ENCODE peak calls at places on chromosomes 1 and 21, in six cellular contexts. D is kidney epithelial cell, U is colonic mucosa, I is left lung, F is dorsolateral prefrontal cortex, C is omental fat pad. Q is an unnamed sample.

GRCh38 chr1:100168051-100168450 is 10.0 kb downstream of the LRRC39 start:
- DNase-seq in D (no peak), U (no peak), I (no peak), F (no peak), C (no peak), Q (no peak)

GRCh38 chr1:109266965-109267364 is 16.0 kb downstream of the PSRC1 start:
- DNase-seq in D (no peak), U (no peak), I (peak; percentile 53), F (no peak), C (no peak), Q (no peak)

GRCh38 chr1:52414942-52415341 is 10.5 kb downstream of the PRPF38A start:
- DNase-seq in D (no peak), U (no peak), I (no peak), F (no peak), C (no peak), Q (no peak)

GRCh38 chr1:205387845-205388244 is 31.1 kb upstream of the KLHDC8A start:
- DNase-seq in D (no peak), U (no peak), I (no peak), F (no peak), C (no peak), Q (no peak)

GRCh38 chr1:110150330-110151174 is at the start of gene SLC6A17:
- DNase-seq in D (no peak), U (no peak), I (no peak), F (peak; percentile 81), C (no peak), Q (no peak)

GRCh38 chr1:98304888-98305287 is 356.6 kb upstream of the SNX7 start:
- DNase-seq in D (no peak), U (no peak), I (no peak), F (no peak), C (no peak), Q (no peak)

GRCh38 chr1:28249013-28249870 is 10.1 kb upstream of the SESN2 start:
- DNase-seq in D (peak; percentile 73), U (peak; percentile 55), I (peak; percentile 83), F (peak; percentile 16), C (no peak), Q (no peak)

GRCh38 chr21:17436626-17437111 is 76.2 kb upstream of the CXADR start:
- DNase-seq in D (no peak), U (no peak), I (no peak), F (no peak), C (no peak), Q (no peak)

GRCh38 chr1:167829868-167830267 is 84.1 kb downstream of the ADCY10 start:
- DNase-seq in D (no peak), U (no peak), I (no peak), F (no peak), C (no peak), Q (no peak)

GRCh38 chr1:46535063-46535462 is 16.4 kb downstream of the KNCN start:
- DNase-seq in D (no peak), U (peak; percentile 51), I (peak; percentile 61), F (no peak), C (no peak), Q (no peak)

GRCh38 chr21:45001134-45002095 is 61.6 kb downstream of the SLX9 start:
- DNase-seq in D (no peak), U (no peak), I (peak; percentile 72), F (peak; percentile 78), C (no peak), Q (no peak)

GRCh38 chr1:192386051-192386650 is 69.4 kb downstream of the RGS21 start:
- DNase-seq in D (no peak), U (no peak), I (no peak), F (no peak), C (no peak), Q (no peak)

GRCh38 chr21:34916446-34916845 is 132.7 kb downstream of the RUNX1 start:
- DNase-seq in D (no peak), U (no peak), I (no peak), F (no peak), C (no peak), Q (no peak)

GRCh38 chr1:69320679-69321310 is 246.9 kb upstream of the LRRC7 start:
- DNase-seq in D (no peak), U (no peak), I (no peak), F (no peak), C (no peak), Q (no peak)

GRCh38 chr21:14901482-14901958 is 163.3 kb downstream of the NRIP1 start:
- DNase-seq in D (peak; percentile 98), U (no peak), I (no peak), F (no peak), C (no peak), Q (no peak)

GRCh38 chr1:36586146-36586545 is 103.4 kb upstream of the CSF3R start:
- DNase-seq in D (no peak), U (no peak), I (no peak), F (no peak), C (no peak), Q (no peak)

GRCh38 chr21:27674037-27674436 is 707.1 kb upstream of the ADAMTS5 start:
- DNase-seq in D (peak; percentile 31), U (no peak), I (no peak), F (no peak), C (no peak), Q (no peak)

GRCh38 chr1:111541721-111542120 is 38.3 kb upstream of the ADORA3 start:
- DNase-seq in D (no peak), U (no peak), I (no peak), F (no peak), C (no peak), Q (no peak)

GRCh38 chr1:224427346-224427745 is 7.3 kb downstream of the WDR26 start:
- DNase-seq in D (no peak), U (no peak), I (no peak), F (no peak), C (no peak), Q (no peak)

GRCh38 chr1:162380061-162380846 is 1.3 kb upstream of the C1orf226 start:
- DNase-seq in D (no peak), U (peak; percentile 19), I (no peak), F (no peak), C (no peak), Q (peak; percentile 3)
- TF ChIP-seq CTCF in D (no peak), U (no peak), I (no peak), F (no peak), C (no peak), Q (no peak)

GRCh38 chr1:203026666-203027663 is 674 bp downstream of the PPFIA4 start:
- DNase-seq in D (no peak), U (peak; percentile 17), I (no peak), F (no peak), C (no peak), Q (peak; percentile 31)
- TF ChIP-seq CTCF in D (no peak), U (no peak), I (no peak), F (no peak), C (no peak), Q (no peak)

GRCh38 chr1:6484826-6485139 is 6.7 kb downstream of the PLEKHG5 start:
- DNase-seq in D (no peak), U (no peak), I (no peak), F (no peak), C (no peak), Q (no peak)

GRCh38 chr1:6485140-6485936 is 6.1 kb downstream of the PLEKHG5 start:
- DNase-seq in D (no peak), U (no peak), I (no peak), F (peak; percentile 29), C (no peak), Q (no peak)

GRCh38 chr1:6481820-6482471 is 9.5 kb downstream of the PLEKHG5 start:
- DNase-seq in D (no peak), U (peak; percentile 18), I (no peak), F (no peak), C (no peak), Q (no peak)

GRCh38 chr1:6483761-6484117 is 7.7 kb downstream of the PLEKHG5 start:
- DNase-seq in D (no peak), U (no peak), I (no peak), F (no peak), C (no peak), Q (no peak)

DNA sequence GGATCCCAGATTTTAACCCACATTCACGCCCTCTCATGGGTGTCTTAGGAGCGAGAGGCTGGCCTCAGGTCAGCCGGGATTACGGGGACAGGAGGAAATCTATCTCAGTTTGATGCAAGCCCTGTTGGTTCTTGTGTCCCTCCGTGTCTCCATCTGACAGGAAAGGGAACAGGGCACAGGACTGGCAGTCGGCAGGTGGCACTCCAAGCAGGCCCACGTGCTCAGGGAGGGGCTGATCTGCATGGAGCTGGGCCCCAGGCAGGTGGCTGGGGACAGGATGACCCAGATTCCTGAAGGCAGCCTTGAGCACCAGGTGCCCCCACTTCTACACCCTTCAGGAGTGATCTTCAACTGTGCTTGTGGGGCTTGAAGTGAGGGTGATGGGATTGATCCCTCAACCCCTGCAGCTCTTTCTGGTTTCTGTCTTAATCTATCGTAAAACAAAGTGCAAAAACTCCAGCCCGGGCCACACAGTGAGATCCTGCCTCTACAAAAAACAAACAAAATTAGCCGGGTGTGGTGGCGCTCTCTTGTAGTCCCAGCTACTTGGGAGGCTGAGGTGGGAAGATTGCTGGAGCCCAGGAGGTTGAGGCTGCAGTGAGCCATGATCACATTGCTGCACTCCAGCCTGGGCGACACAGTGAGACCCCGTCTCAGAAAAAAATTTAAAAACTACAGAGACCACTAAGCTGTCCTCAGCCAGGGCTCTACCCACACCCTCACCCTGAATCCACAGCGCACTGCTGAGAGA is 8.3 kb downstream of the PLEKHG5 start:
- DNase-seq in D (no peak), U (peak; percentile 83), I (no peak), F (peak; percentile 96), C (no peak), Q (no peak)
- TF ChIP-seq CTCF in D (no peak), U (no peak), I (no peak), F (no peak), C (no peak), Q (no peak)

GRCh38 chr1:32205401-32206370 is at the start of gene IQCC:
- DNase-seq in D (peak; percentile 34), U (peak; percentile 91), I (peak; percentile 96), F (peak; percentile 89), C (peak; percentile 65), Q (peak; percentile 94)
- TF ChIP-seq CTCF in D (no peak), U (no peak), I (no peak), F (peak; percentile 9), C (no peak), Q (no peak)

DNA sequence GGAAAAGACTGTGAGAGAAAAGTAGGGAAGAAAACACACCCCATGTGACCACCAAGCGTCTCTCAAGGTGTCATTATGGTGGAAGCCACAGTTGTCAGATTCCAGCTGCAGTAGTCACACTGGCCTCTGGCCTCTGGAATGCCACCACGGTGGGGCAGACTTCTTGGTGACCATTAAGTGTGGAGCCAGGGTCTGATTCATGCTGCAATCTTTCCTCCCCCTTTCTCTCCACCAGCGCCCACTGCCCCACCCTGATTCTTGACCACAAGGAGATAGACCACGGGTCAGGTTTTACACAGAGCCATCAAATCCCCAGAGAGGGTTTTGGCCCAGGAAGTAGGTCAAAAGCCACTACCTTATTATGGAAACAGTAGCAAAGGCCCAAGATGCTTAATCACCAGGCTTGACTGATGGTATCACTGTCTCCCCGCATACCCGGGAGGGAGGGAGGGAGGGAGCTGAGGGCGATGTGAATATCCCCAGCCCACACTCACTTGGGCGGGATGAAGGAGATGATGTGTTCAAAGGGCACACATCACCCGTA is 52.7 kb upstream of the GRHL3 start:
- DNase-seq in D (peak; percentile 97), U (no peak), I (no peak), F (no peak), C (no peak), Q (no peak)
- TF ChIP-seq CTCF in D (peak; percentile 19), U (no peak), I (no peak), F (no peak), C (no peak), Q (no peak)